ENCODE peak calls at places on chromosomes 2 and 18, in four cellular contexts. C, X, D and U are unnamed samples. For H3K4me1, the result is how much of the 10 kb centered on the place peaks cover.

GRCh38 chr18:55861266-55861665 is 273.3 kb upstream of the TCF4 start:
- DNase-seq in C (no peak), D (peak), X (no peak), U (no peak)

GRCh38 chr2:54898451-54899226 is 151.6 kb downstream of the RTN4 start:
- DNase-seq in C (no peak), D (no peak), X (no peak), U (no peak)

GRCh38 chr2:203003716-203004115 is 11.0 kb upstream of the NBEAL1 start:
- DNase-seq in X (no peak), D (no peak), C (peak), U (no peak)

GRCh38 chr2:20198001-20198400 is 26.9 kb downstream of the SDC1 start:
- DNase-seq in C (no peak), X (peak), D (no peak), U (no peak)

GRCh38 chr2:1403565-1403964 is 9.7 kb upstream of the TPO start:
- DNase-seq in C (no peak), D (no peak), X (no peak), U (no peak)

GRCh38 chr2:43314299-43314927 is 88.0 kb upstream of the ZFP36L2 start:
- DNase-seq in D (no peak), X (no peak), C (no peak), U (no peak)

GRCh38 chr2:181158453-181158852 is 178.0 kb downstream of the UBE2E3 start:
- DNase-seq in C (no peak), X (no peak), D (no peak), U (no peak)

GRCh38 chr18:44321868-44322590 is 358.7 kb upstream of the SETBP1 start:
- DNase-seq in X (no peak), C (no peak), D (no peak), U (no peak)

GRCh38 chr2:220572385-220572784 is 945.0 kb downstream of the SLC4A3 start:
- DNase-seq in C (no peak), X (no peak), D (no peak), U (no peak)

GRCh38 chr2:120315367-120316033 is 30.4 kb upstream of the INHBB start:
- DNase-seq in D (no peak), X (no peak), C (no peak), U (no peak)

GRCh38 chr2:217928324-217929293 is 74.2 kb downstream of the TNS1 start:
- DNase-seq in X (peak), C (no peak), D (no peak), U (peak)

GRCh38 chr2:64151498-64151897 is 7.3 kb upstream of the PELI1 start:
- DNase-seq in C (no peak), X (no peak), D (no peak), U (no peak)

GRCh38 chr2:119730598-119731278 is 29.0 kb upstream of the PTPN4 start:
- DNase-seq in X (no peak), C (no peak), D (no peak), U (no peak)

GRCh38 chr2:182038579-182038978 is 52.9 kb downstream of the PPP1R1C start:
- DNase-seq in X (no peak), D (peak), C (no peak), U (no peak)

GRCh38 chr2:225889452-225889851 is 489.9 kb downstream of the NYAP2 start:
- DNase-seq in D (peak), C (no peak), X (no peak), U (no peak)

GRCh38 chr2:226758886-226759660 is 40.5 kb downstream of the IRS1 start:
- DNase-seq in X (no peak), D (no peak), C (no peak), U (no peak)

GRCh38 chr2:73175663-73176204 is 26.6 kb upstream of the NOTO start:
- DNase-seq in D (no peak), X (peak), C (peak), U (peak)

GRCh38 chr2:231228223-231228622 is 29.8 kb downstream of the ARMC9 start:
- DNase-seq in D (no peak), C (no peak), X (peak), U (peak)

GRCh38 chr2:69474688-69475087 is 37.5 kb upstream of the NFU1 start:
- DNase-seq in D (no peak), X (no peak), C (no peak), U (no peak)

GRCh38 chr2:23803965-23804542 is 122.9 kb downstream of the ATAD2B start:
- DNase-seq in X (no peak), C (no peak), D (peak), U (no peak)

GRCh38 chr2:176680916-176681315 is 411.7 kb downstream of the MTX2 start:
- DNase-seq in X (no peak), D (no peak), C (no peak), U (no peak)

GRCh38 chr2:47708801-47709499 is 74.0 kb upstream of the MSH6 start:
- DNase-seq in D (no peak), X (no peak), C (no peak), U (no peak)

GRCh38 chr18:22302152-22302551 is 115.6 kb downstream of the CTAGE1 start:
- DNase-seq in C (no peak), X (no peak), D (no peak), U (no peak)
- TF ChIP-seq EP300 in C (no peak), X (no peak), D (no peak), U (no peak)

DNA sequence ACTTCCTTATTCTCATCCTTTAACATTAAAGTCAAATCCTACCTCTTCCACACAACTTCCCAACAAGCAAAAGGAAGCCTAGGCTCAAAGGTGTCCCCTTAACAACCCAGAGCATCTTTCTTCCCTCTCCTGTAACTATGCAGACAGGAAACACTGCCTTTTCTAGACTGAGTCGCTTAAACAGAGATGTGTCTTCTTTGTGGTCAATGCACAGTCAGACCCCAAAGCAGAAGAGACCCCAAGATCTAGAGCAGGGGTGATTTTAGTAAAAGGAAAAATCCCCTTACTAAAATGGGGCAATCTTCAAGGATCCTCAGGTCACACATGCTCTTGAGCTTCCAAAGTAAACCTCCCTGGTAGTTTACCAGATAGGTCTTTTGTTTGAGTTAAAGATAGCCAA is 86.6 kb upstream of the POMC start:
- DNase-seq in D (no peak), C (no peak), X (no peak), U (no peak)
- H3K4me1 ChIP-seq in D (under half), C (half or more), X (under half), U (under half)

DNA sequence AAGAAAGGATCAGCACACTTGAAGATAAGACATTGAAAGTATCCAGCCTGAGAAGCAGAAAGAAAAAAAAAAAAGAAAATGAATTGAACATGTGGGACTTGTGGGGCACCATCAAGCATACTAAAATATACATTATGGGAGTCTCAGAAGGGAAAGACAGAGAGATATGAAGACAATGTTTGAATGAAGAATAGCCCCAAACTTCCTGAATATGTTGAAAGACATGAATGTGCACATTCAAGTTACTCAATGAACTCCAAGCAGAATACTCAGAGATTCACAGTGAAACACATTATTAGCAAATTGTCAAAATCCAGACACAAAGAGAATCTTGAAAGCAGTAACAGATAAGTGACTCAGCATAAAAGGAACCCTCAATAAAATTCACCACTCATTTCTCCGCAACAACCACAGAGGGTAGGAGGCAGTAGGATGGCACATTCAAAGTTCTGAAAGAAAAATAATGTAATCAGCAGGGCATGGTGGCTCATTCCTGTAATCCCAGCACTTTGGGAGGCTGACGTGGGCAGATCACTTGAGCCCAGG is 8.8 kb downstream of the C2orf92 start:
- DNase-seq in D (no peak), X (no peak), C (no peak), U (no peak)
- TF ChIP-seq EP300 in D (no peak), X (no peak), C (no peak), U (no peak)

GRCh38 chr18:8747440-8747937 is 42.1 kb downstream of the MTCL1 start:
- DNase-seq in D (peak), X (no peak), C (no peak), U (no peak)
- H3K4me1 ChIP-seq in D (half or more), X (under half), C (under half), U (under half)

DNA sequence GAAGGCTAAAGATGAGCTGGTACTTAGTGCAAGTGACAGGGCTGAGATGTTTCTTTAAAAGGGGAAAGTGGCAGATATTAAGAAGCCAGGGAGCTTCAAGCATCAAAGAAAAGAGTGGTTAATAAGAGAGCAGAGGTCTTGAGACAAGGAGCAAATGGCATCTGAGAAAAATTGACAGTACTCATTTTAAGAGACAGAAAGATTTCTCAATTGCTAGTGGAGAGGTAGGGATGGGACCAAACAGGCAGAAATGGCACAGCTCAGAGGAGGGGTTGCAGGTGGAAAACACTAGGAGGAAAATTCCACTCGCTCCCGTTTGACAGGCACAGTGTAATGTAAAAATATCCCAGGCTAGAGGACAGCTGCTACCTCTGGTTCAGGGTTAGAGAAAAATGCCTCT is 593.4 kb upstream of the LRATD1 start:
- DNase-seq in X (no peak), D (no peak), C (no peak), U (no peak)
- TF ChIP-seq EP300 in X (no peak), D (no peak), C (no peak), U (no peak)

DNA sequence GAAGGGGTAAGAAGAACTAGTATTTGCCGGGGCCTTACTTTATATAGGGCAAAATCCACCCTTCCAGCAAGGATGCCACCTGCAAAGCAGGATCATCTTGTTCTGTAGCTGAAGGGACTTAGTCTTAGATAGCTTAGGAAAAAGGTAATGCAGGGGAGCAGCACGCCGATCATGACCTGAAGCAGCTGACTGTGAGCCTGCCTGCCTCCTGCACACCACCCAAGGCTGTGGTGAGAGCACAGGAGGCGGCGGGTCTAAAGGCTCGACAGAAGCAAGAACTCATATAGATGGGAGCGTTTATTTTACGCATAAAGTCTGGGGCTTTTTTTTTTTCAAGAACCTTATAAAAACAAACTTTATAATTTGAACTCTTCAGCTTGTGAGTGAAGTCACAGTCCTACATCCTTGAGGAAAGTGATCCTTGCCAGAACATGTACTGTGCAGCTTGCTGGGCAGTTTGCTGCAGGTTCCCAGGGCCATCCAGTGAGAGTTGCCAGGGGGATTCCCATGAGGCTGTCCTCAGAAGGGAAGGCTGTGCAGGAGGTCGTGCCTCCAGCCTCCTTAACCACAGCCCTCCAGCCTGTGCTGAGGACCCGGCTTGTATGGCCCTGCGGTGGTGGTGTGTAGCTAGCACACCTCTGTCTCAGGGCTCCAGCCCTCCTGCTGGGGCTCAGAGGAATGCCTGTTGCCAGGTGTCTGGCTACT is 92.1 kb downstream of the RNF144A start:
- DNase-seq in D (no peak), X (no peak), C (no peak), U (no peak)
- H3K4me1 ChIP-seq in D (under half), X (under half), C (half or more), U (under half)